ENCODE peak calls at places on chromosomes 11 and 22, in six cellular contexts. Z is left lung, K is fibroblast of the conjunctiva, J is osteocyte, M is NCI-H510A treated with DMSO at 0.1 percent for 48 hours, T is SK-MEL-5. W is an unnamed sample.

GRCh38 chr11:67056640-67057409 is at the start of gene RHOD:
- DNase-seq in Z (peak), K (no peak), J (no peak), M (peak), T (no peak), W (no peak)

GRCh38 chr11:1913271-1914060 is 6.0 kb upstream of the TNNT3 start:
- DNase-seq in Z (no peak), K (no peak), J (no peak), M (no peak), T (no peak), W (no peak)

GRCh38 chr11:70203749-70204465 is 811 bp downstream of the FADD start:
- DNase-seq in Z (peak), K (peak), J (no peak), M (peak), T (peak), W (no peak)

GRCh38 chr11:99571094-99571493 is 550.3 kb downstream of the CNTN5 start:
- DNase-seq in Z (no peak), K (no peak), J (no peak), M (no peak), T (no peak), W (no peak)

GRCh38 chr11:73001615-73002014 is 140.5 kb downstream of the FCHSD2 start:
- DNase-seq in Z (no peak), K (no peak), J (no peak), M (peak), T (no peak), W (no peak)

GRCh38 chr11:5690736-5691135 is 1.1 kb downstream of the TRIM22 start:
- DNase-seq in Z (no peak), K (no peak), J (no peak), M (no peak), T (no peak), W (no peak)

GRCh38 chr11:2699185-2699530 is 636 bp downstream of the KCNQ1OT1 start:
- DNase-seq in Z (peak), K (no peak), J (no peak), M (no peak), T (no peak), W (no peak)

GRCh38 chr22:28956506-28956905 is 73.1 kb downstream of the ZNRF3 start:
- DNase-seq in Z (no peak), K (no peak), J (no peak), M (no peak), T (no peak), W (no peak)

GRCh38 chr11:58923300-58923788 is 15.9 kb upstream of the GLYATL1 start:
- DNase-seq in Z (no peak), K (no peak), J (no peak), M (no peak), T (peak), W (peak)

GRCh38 chr11:133955945-133956421 is 785 bp downstream of the IGSF9B start:
- DNase-seq in Z (no peak), K (no peak), J (no peak), M (no peak), T (no peak), W (no peak)

GRCh38 chr11:10181811-10182210 is 112.2 kb downstream of the SBF2 start:
- DNase-seq in Z (no peak), K (peak), J (no peak), M (no peak), T (peak), W (no peak)

GRCh38 chr11:117074122-117074521 is 24.1 kb downstream of the SIK3 start:
- DNase-seq in Z (no peak), K (no peak), J (no peak), M (no peak), T (no peak), W (no peak)

GRCh38 chr11:130323452-130324448 is 9.0 kb upstream of the ZBTB44 start:
- DNase-seq in Z (no peak), K (peak), J (no peak), M (no peak), T (no peak), W (no peak)

GRCh38 chr22:38069372-38070249 is 12.4 kb downstream of the PICK1 start:
- DNase-seq in Z (no peak), K (no peak), J (no peak), M (no peak), T (peak), W (no peak)

GRCh38 chr22:42268852-42269406 is 1.5 kb downstream of the TCF20 start:
- DNase-seq in Z (no peak), K (no peak), J (no peak), M (no peak), T (no peak), W (no peak)

GRCh38 chr11:121337740-121338272 is 45.2 kb downstream of the SC5D start:
- DNase-seq in Z (no peak), K (no peak), J (no peak), M (no peak), T (no peak), W (no peak)

GRCh38 chr11:47425611-47426010 is 628 bp downstream of the PSMC3 start:
- DNase-seq in Z (no peak), K (no peak), J (no peak), M (no peak), T (no peak), W (no peak)

GRCh38 chr11:70934999-70935768 is 317.2 kb downstream of the SHANK2 start:
- DNase-seq in Z (no peak), K (no peak), J (no peak), M (no peak), T (no peak), W (no peak)

GRCh38 chr11:55956521-55956920 is 13.2 kb downstream of the OR10AG1 start:
- DNase-seq in Z (no peak), K (no peak), J (no peak), M (no peak), T (no peak), W (no peak)

GRCh38 chr11:96122601-96123044 is 198.7 kb upstream of the MTMR2 start:
- DNase-seq in Z (no peak), K (no peak), J (no peak), M (no peak), T (peak), W (no peak)

GRCh38 chr11:74319139-74319538 is 7.7 kb upstream of the P4HA3 start:
- DNase-seq in Z (no peak), K (peak), J (no peak), M (no peak), T (peak), W (no peak)

GRCh38 chr11:115168229-115168671 is 336.0 kb downstream of the CADM1 start:
- DNase-seq in Z (no peak), K (no peak), J (peak), M (peak), T (no peak), W (no peak)

GRCh38 chr11:30479899-30480298 is 106.3 kb downstream of the MPPED2 start:
- DNase-seq in Z (no peak), K (no peak), J (no peak), M (no peak), T (no peak), W (no peak)

GRCh38 chr11:79437981-79438630 is 2.7 kb downstream of the TENM4 start:
- DNase-seq in Z (no peak), K (no peak), J (no peak), M (peak), T (no peak), W (no peak)